ENCODE peak calls at places on chromosomes 16 and 17, in eight cellular contexts. One of them, this sample, is unnamed.
A peak's percentile ranks its signal among the peaks of the same experiment; 100 is the strongest.

GRCh38 chr16:30697264-30698138 is 1.5 kb upstream of the SRCAP start:
- DNase-seq in HCT116: no peak
- DNase-seq in lower lobe of right lung: no peak
- DNase-seq in AG04450: no peak
- DNase-seq in OCI-LY7: peak; percentile 13
- DNase-seq in neural progenitor cell: no peak
- DNase-seq in astrocyte of the spinal cord: no peak
- DNase-seq in heart left ventricle: no peak
- DNase-seq in this sample: peak; percentile 56

GRCh38 chr16:1980026-1980769 is 1.1 kb downstream of the NOXO1 start:
- DNase-seq in neural progenitor cell: peak; percentile 49
- DNase-seq in HCT116: no peak
- DNase-seq in astrocyte of the spinal cord: no peak
- DNase-seq in AG04450: no peak
- DNase-seq in OCI-LY7: no peak
- DNase-seq in heart left ventricle: no peak
- DNase-seq in lower lobe of right lung: no peak
- DNase-seq in this sample: no peak

GRCh38 chr17:43908111-43908721 is 880 bp upstream of the MPP2 start:
- DNase-seq in AG04450: peak; percentile 18
- DNase-seq in astrocyte of the spinal cord: peak; percentile 65
- DNase-seq in lower lobe of right lung: peak; percentile 53
- DNase-seq in neural progenitor cell: peak; percentile 85
- DNase-seq in HCT116: peak; percentile 62
- DNase-seq in heart left ventricle: peak; percentile 76
- DNase-seq in OCI-LY7: peak; percentile 48
- DNase-seq in this sample: no peak

GRCh38 chr17:78284146-78284545 is 52.7 kb downstream of the TMEM235 start:
- DNase-seq in OCI-LY7: no peak
- DNase-seq in HCT116: no peak
- DNase-seq in heart left ventricle: no peak
- DNase-seq in astrocyte of the spinal cord: peak; percentile 53
- DNase-seq in AG04450: peak; percentile 38
- DNase-seq in lower lobe of right lung: no peak
- DNase-seq in neural progenitor cell: no peak
- DNase-seq in this sample: no peak

GRCh38 chr17:1150863-1151685 is 28.7 kb downstream of the ABR start:
- DNase-seq in neural progenitor cell: no peak
- DNase-seq in heart left ventricle: no peak
- DNase-seq in lower lobe of right lung: no peak
- DNase-seq in astrocyte of the spinal cord: no peak
- DNase-seq in HCT116: no peak
- DNase-seq in AG04450: no peak
- DNase-seq in OCI-LY7: no peak
- DNase-seq in this sample: no peak

GRCh38 chr16:50103764-50104163 is 38.0 kb downstream of the HEATR3 start:
- DNase-seq in astrocyte of the spinal cord: no peak
- DNase-seq in heart left ventricle: no peak
- DNase-seq in OCI-LY7: no peak
- DNase-seq in lower lobe of right lung: no peak
- DNase-seq in HCT116: no peak
- DNase-seq in AG04450: no peak
- DNase-seq in neural progenitor cell: no peak
- DNase-seq in this sample: peak; percentile 75

GRCh38 chr16:58197314-58198012 is 443 bp downstream of the CSNK2A2 start:
- DNase-seq in astrocyte of the spinal cord: no peak
- DNase-seq in heart left ventricle: no peak
- DNase-seq in lower lobe of right lung: no peak
- DNase-seq in HCT116: no peak
- DNase-seq in OCI-LY7: peak; percentile 23
- DNase-seq in AG04450: no peak
- DNase-seq in neural progenitor cell: peak; percentile 49
- DNase-seq in this sample: no peak

GRCh38 chr16:483351-484075 is 44.0 kb upstream of the CAPN15 start:
- DNase-seq in lower lobe of right lung: no peak
- DNase-seq in AG04450: no peak
- DNase-seq in HCT116: no peak
- DNase-seq in OCI-LY7: no peak
- DNase-seq in neural progenitor cell: peak; percentile 86
- DNase-seq in heart left ventricle: no peak
- DNase-seq in astrocyte of the spinal cord: no peak
- DNase-seq in this sample: no peak

GRCh38 chr16:78407191-78407590 is 307.7 kb downstream of the WWOX start:
- DNase-seq in HCT116: no peak
- DNase-seq in OCI-LY7: no peak
- DNase-seq in neural progenitor cell: no peak
- DNase-seq in astrocyte of the spinal cord: no peak
- DNase-seq in heart left ventricle: no peak
- DNase-seq in AG04450: no peak
- DNase-seq in lower lobe of right lung: no peak
- DNase-seq in this sample: no peak

GRCh38 chr17:74407384-74407783 is 24.5 kb upstream of the GPRC5C start:
- DNase-seq in OCI-LY7: no peak
- DNase-seq in lower lobe of right lung: no peak
- DNase-seq in AG04450: no peak
- DNase-seq in HCT116: no peak
- DNase-seq in astrocyte of the spinal cord: no peak
- DNase-seq in heart left ventricle: no peak
- DNase-seq in neural progenitor cell: no peak
- DNase-seq in this sample: no peak

GRCh38 chr17:81212365-81212764 is 10.4 kb downstream of the CEP131 start:
- DNase-seq in lower lobe of right lung: no peak
- DNase-seq in neural progenitor cell: no peak
- DNase-seq in astrocyte of the spinal cord: no peak
- DNase-seq in OCI-LY7: no peak
- DNase-seq in AG04450: no peak
- DNase-seq in HCT116: no peak
- DNase-seq in heart left ventricle: no peak
- DNase-seq in this sample: no peak

GRCh38 chr17:75525806-75526554 is 483 bp downstream of the LLGL2 start:
- DNase-seq in lower lobe of right lung: no peak
- DNase-seq in AG04450: no peak
- DNase-seq in astrocyte of the spinal cord: no peak
- DNase-seq in neural progenitor cell: peak; percentile 93
- DNase-seq in HCT116: no peak
- DNase-seq in OCI-LY7: no peak
- DNase-seq in heart left ventricle: no peak
- DNase-seq in this sample: no peak

GRCh38 chr16:50371936-50372595 is 3.3 kb upstream of the BRD7 start:
- DNase-seq in HCT116: no peak
- DNase-seq in astrocyte of the spinal cord: no peak
- DNase-seq in neural progenitor cell: peak; percentile 66
- DNase-seq in OCI-LY7: no peak
- DNase-seq in lower lobe of right lung: no peak
- DNase-seq in AG04450: no peak
- DNase-seq in heart left ventricle: no peak
- DNase-seq in this sample: no peak

GRCh38 chr17:27473748-27474609 is 17.7 kb downstream of the KSR1 start:
- DNase-seq in AG04450: no peak
- DNase-seq in neural progenitor cell: no peak
- DNase-seq in HCT116: no peak
- DNase-seq in astrocyte of the spinal cord: no peak
- DNase-seq in lower lobe of right lung: peak; percentile 72
- DNase-seq in heart left ventricle: peak; percentile 52
- DNase-seq in OCI-LY7: peak; percentile 52
- DNase-seq in this sample: no peak

GRCh38 chr17:4582101-4582501 is 2.2 kb upstream of the SMTNL2 start:
- DNase-seq in AG04450: no peak
- DNase-seq in OCI-LY7: no peak
- DNase-seq in neural progenitor cell: no peak
- DNase-seq in astrocyte of the spinal cord: no peak
- DNase-seq in heart left ventricle: no peak
- DNase-seq in HCT116: no peak
- DNase-seq in lower lobe of right lung: no peak
- DNase-seq in this sample: no peak

GRCh38 chr16:87238371-87238715 is 78.8 kb downstream of the C16orf95 start:
- DNase-seq in OCI-LY7: no peak
- DNase-seq in AG04450: no peak
- DNase-seq in HCT116: no peak
- DNase-seq in lower lobe of right lung: no peak
- DNase-seq in astrocyte of the spinal cord: no peak
- DNase-seq in neural progenitor cell: no peak
- DNase-seq in heart left ventricle: no peak
- DNase-seq in this sample: no peak

GRCh38 chr17:75010683-75011406 is 1.6 kb upstream of the MRPL58 start:
- DNase-seq in lower lobe of right lung: no peak
- DNase-seq in neural progenitor cell: no peak
- DNase-seq in heart left ventricle: peak; percentile 64
- DNase-seq in astrocyte of the spinal cord: peak; percentile 35
- DNase-seq in AG04450: no peak
- DNase-seq in HCT116: no peak
- DNase-seq in OCI-LY7: no peak
- DNase-seq in this sample: peak; percentile 43

GRCh38 chr17:73464447-73464846 is 152.6 kb upstream of the CDC42EP4 start:
- DNase-seq in HCT116: no peak
- DNase-seq in astrocyte of the spinal cord: no peak
- DNase-seq in neural progenitor cell: no peak
- DNase-seq in lower lobe of right lung: no peak
- DNase-seq in heart left ventricle: no peak
- DNase-seq in AG04450: no peak
- DNase-seq in OCI-LY7: no peak
- DNase-seq in this sample: no peak

GRCh38 chr17:5523249-5523648 is 36.9 kb downstream of the MIS12 start:
- DNase-seq in OCI-LY7: no peak
- DNase-seq in astrocyte of the spinal cord: no peak
- DNase-seq in AG04450: no peak
- DNase-seq in HCT116: no peak
- DNase-seq in heart left ventricle: no peak
- DNase-seq in neural progenitor cell: no peak
- DNase-seq in lower lobe of right lung: no peak
- DNase-seq in this sample: no peak

GRCh38 chr17:75498726-75499213 is 16.6 kb downstream of the CASKIN2 start:
- DNase-seq in lower lobe of right lung: no peak
- DNase-seq in HCT116: no peak
- DNase-seq in neural progenitor cell: no peak
- DNase-seq in astrocyte of the spinal cord: no peak
- DNase-seq in heart left ventricle: no peak
- DNase-seq in AG04450: no peak
- DNase-seq in OCI-LY7: no peak
- DNase-seq in this sample: no peak

GRCh38 chr17:57211543-57211942 is 44.8 kb upstream of the MSI2 start:
- DNase-seq in astrocyte of the spinal cord: peak; percentile 29
- DNase-seq in OCI-LY7: no peak
- DNase-seq in heart left ventricle: no peak
- DNase-seq in AG04450: no peak
- DNase-seq in lower lobe of right lung: no peak
- DNase-seq in neural progenitor cell: no peak
- DNase-seq in HCT116: no peak
- DNase-seq in this sample: no peak

GRCh38 chr17:42519546-42520444 is 16.2 kb upstream of the NAGLU start:
- DNase-seq in neural progenitor cell: peak; percentile 62
- DNase-seq in HCT116: peak; percentile 92
- DNase-seq in lower lobe of right lung: peak; percentile 73
- DNase-seq in astrocyte of the spinal cord: peak; percentile 99
- DNase-seq in OCI-LY7: no peak
- DNase-seq in AG04450: peak; percentile 99
- DNase-seq in heart left ventricle: peak; percentile 93
- DNase-seq in this sample: peak; percentile 88
- H3K4me3 ChIP-seq in neural progenitor cell: no peak overlapping the region
- H3K4me3 ChIP-seq in HCT116: peak overlapping the region; percentile 2
- H3K4me3 ChIP-seq in lower lobe of right lung: peak overlapping the region; percentile 14
- H3K4me3 ChIP-seq in astrocyte of the spinal cord: no peak overlapping the region
- H3K4me3 ChIP-seq in OCI-LY7: no peak overlapping the region
- H3K4me3 ChIP-seq in AG04450: peak overlapping the region; percentile 2
- H3K4me3 ChIP-seq in heart left ventricle: no peak overlapping the region
- H3K4me3 ChIP-seq in this sample: no peak overlapping the region

DNA sequence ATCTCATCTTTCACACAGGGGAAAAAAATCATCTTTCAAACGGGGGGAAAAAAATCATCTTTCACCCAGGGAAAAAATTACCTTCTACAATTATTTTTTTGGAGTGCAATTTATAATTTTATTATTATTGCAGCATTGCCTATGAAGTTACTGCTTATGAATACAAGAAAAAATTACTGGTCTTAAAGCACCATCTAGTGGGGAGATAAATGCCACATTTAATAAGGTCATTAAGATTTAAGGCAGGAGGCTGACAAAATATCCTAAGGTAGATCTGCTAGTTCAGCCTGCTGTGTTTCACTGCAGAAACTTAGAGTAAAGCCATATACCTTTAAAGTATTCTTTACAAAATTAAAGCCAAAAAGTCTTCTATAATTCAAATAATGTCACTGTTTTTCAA is 13.7 kb downstream of the SHCBP1 start:
- DNase-seq in heart left ventricle: no peak
- DNase-seq in astrocyte of the spinal cord: peak; percentile 76
- DNase-seq in AG04450: peak; percentile 29
- DNase-seq in HCT116: peak; percentile 46
- DNase-seq in neural progenitor cell: no peak
- DNase-seq in lower lobe of right lung: no peak
- DNase-seq in OCI-LY7: peak; percentile 48
- DNase-seq in this sample: peak; percentile 31
- TF ChIP-seq CTCF in heart left ventricle: peak; percentile 27
- TF ChIP-seq CTCF in astrocyte of the spinal cord: peak; percentile 27
- TF ChIP-seq CTCF in AG04450: peak; percentile 52
- TF ChIP-seq CTCF in HCT116: peak; percentile 23
- TF ChIP-seq CTCF in neural progenitor cell: peak; percentile 27
- TF ChIP-seq CTCF in lower lobe of right lung: peak; percentile 46
- TF ChIP-seq CTCF in OCI-LY7: peak; percentile 76
- TF ChIP-seq CTCF in this sample: peak; percentile 50

GRCh38 chr16:23182675-23183485 is at the start of gene SCNN1G:
- DNase-seq in AG04450: no peak
- DNase-seq in OCI-LY7: no peak
- DNase-seq in lower lobe of right lung: peak; percentile 74
- DNase-seq in neural progenitor cell: peak; percentile 55
- DNase-seq in heart left ventricle: no peak
- DNase-seq in HCT116: no peak
- DNase-seq in astrocyte of the spinal cord: no peak
- DNase-seq in this sample: no peak
- H3K4me3 ChIP-seq in AG04450: peak within 1 kb of the TSS; percentile 17
- H3K4me3 ChIP-seq in OCI-LY7: no peak within 1 kb of the TSS
- H3K4me3 ChIP-seq in lower lobe of right lung: peak within 1 kb of the TSS; percentile 66
- H3K4me3 ChIP-seq in neural progenitor cell: peak within 1 kb of the TSS; percentile 43
- H3K4me3 ChIP-seq in heart left ventricle: peak within 1 kb of the TSS; percentile 52
- H3K4me3 ChIP-seq in HCT116: no peak within 1 kb of the TSS
- H3K4me3 ChIP-seq in astrocyte of the spinal cord: no peak within 1 kb of the TSS
- H3K4me3 ChIP-seq in this sample: peak within 1 kb of the TSS; percentile 28

GRCh38 chr16:24801761-24802302 is 43.9 kb upstream of the SLC5A11 start:
- DNase-seq in AG04450: no peak
- DNase-seq in astrocyte of the spinal cord: no peak
- DNase-seq in neural progenitor cell: no peak
- DNase-seq in lower lobe of right lung: no peak
- DNase-seq in heart left ventricle: no peak
- DNase-seq in HCT116: no peak
- DNase-seq in OCI-LY7: no peak
- DNase-seq in this sample: no peak

GRCh38 chr16:24805484-24805883 is 40.3 kb upstream of the SLC5A11 start:
- DNase-seq in lower lobe of right lung: no peak
- DNase-seq in astrocyte of the spinal cord: no peak
- DNase-seq in AG04450: no peak
- DNase-seq in neural progenitor cell: no peak
- DNase-seq in OCI-LY7: no peak
- DNase-seq in heart left ventricle: no peak
- DNase-seq in HCT116: no peak
- DNase-seq in this sample: no peak

DNA sequence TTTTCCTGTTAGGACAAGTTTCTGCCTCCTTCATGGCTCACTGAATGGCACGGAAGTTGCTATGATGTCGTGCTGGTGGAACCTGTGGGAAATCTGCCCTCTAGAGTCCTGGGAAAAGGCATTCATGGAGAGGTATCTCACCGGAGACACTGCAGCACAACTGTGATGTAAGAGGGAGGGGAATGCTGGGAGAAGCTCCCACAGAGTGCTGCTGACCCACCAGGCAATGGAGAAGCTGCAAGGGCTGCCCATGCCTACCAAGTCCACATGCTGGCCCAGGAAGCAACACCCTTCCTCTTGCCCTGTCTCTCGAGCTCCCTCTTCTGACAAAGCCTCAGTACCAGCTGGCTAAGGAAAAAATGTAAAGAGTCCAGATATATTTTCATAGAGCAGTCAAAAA is 45.2 kb upstream of the SLC5A11 start:
- DNase-seq in lower lobe of right lung: no peak
- DNase-seq in AG04450: no peak
- DNase-seq in astrocyte of the spinal cord: peak; percentile 30
- DNase-seq in heart left ventricle: no peak
- DNase-seq in HCT116: no peak
- DNase-seq in neural progenitor cell: no peak
- DNase-seq in OCI-LY7: no peak
- DNase-seq in this sample: peak; percentile 56
- TF ChIP-seq CTCF in lower lobe of right lung: peak; percentile 13
- TF ChIP-seq CTCF in AG04450: peak; percentile 24
- TF ChIP-seq CTCF in astrocyte of the spinal cord: peak; percentile 26
- TF ChIP-seq CTCF in heart left ventricle: no peak
- TF ChIP-seq CTCF in HCT116: no peak
- TF ChIP-seq CTCF in neural progenitor cell: no peak
- TF ChIP-seq CTCF in OCI-LY7: no peak
- TF ChIP-seq CTCF in this sample: peak; percentile 57

This sample was measured in epithelial cell of proximal tubule.